ENCODE peak calls at places on chromosomes 13 and 19, in five cellular contexts. J, O, F, P and D are unnamed samples.
A peak's percentile ranks its signal among the peaks of the same experiment; 100 is the strongest.

GRCh38 chr19:45186509-45187334 is 8.1 kb downstream of the BLOC1S3 start:
- DNase-seq in O (no peak), P (no peak), J (no peak), F (no peak), D (no peak)

GRCh38 chr13:112894673-112895481 is 74.1 kb upstream of the MCF2L start:
- DNase-seq in J (no peak), F (no peak), O (peak; percentile 65), P (peak; percentile 17), D (no peak)

GRCh38 chr19:1645299-1645698 is 7.1 kb downstream of the TCF3 start:
- DNase-seq in F (no peak), J (peak; percentile 9), O (no peak), P (no peak), D (no peak)

GRCh38 chr13:113650731-113651148 is 7.3 kb downstream of the ATP4B start:
- DNase-seq in J (peak; percentile 4), O (no peak), F (no peak), P (peak; percentile 10), D (no peak)

GRCh38 chr13:112931028-112931934 is 37.7 kb upstream of the MCF2L start:
- DNase-seq in P (no peak), O (peak; percentile 74), F (no peak), J (peak; percentile 72), D (peak; percentile 67)

GRCh38 chr19:7386308-7386707 is 37.6 kb downstream of the ARHGEF18 start:
- DNase-seq in O (peak; percentile 52), F (peak; percentile 49), P (no peak), J (no peak), D (no peak)

GRCh38 chr19:44848036-44848804 is 2.1 kb downstream of the NECTIN2 start:
- DNase-seq in O (peak; percentile 87), F (no peak), P (no peak), J (peak; percentile 31), D (peak; percentile 49)

GRCh38 chr19:58261968-58262921 is 16.5 kb upstream of the ZNF8 start:
- DNase-seq in P (no peak), O (peak; percentile 43), J (no peak), F (peak; percentile 18), D (peak; percentile 4)

GRCh38 chr19:46040952-46041500 is at the start of gene IGFL4:
- DNase-seq in P (no peak), J (no peak), F (no peak), O (no peak), D (peak; percentile 51)

GRCh38 chr19:10007811-10008211 is 2.5 kb downstream of the COL5A3 start:
- DNase-seq in O (no peak), J (no peak), F (no peak), P (peak; percentile 63), D (peak; percentile 54)

GRCh38 chr13:74883834-74884233 is 598.1 kb downstream of the TBC1D4 start:
- DNase-seq in F (no peak), J (no peak), O (peak; percentile 11), P (no peak), D (peak; percentile 34)

GRCh38 chr13:33245505-33245904 is 40.0 kb downstream of the STARD13 start:
- DNase-seq in P (no peak), F (no peak), J (no peak), O (no peak), D (no peak)

GRCh38 chr13:21541980-21542379 is 62.0 kb downstream of the MICU2 start:
- DNase-seq in J (no peak), F (peak; percentile 29), P (no peak), O (no peak), D (no peak)

GRCh38 chr13:25819856-25820530 is 231.8 kb downstream of the SHISA2 start:
- DNase-seq in F (no peak), P (no peak), J (no peak), O (peak; percentile 8), D (no peak)

GRCh38 chr13:111789420-111789819 is 277.5 kb upstream of the SOX1 start:
- DNase-seq in P (no peak), O (no peak), J (no peak), F (no peak), D (no peak)

GRCh38 chr19:3608079-3608641 is 1.5 kb upstream of the TBXA2R start:
- DNase-seq in J (no peak), O (no peak), P (no peak), F (no peak), D (no peak)

GRCh38 chr13:33676700-33677048 is 141.3 kb upstream of the RFC3 start:
- DNase-seq in J (peak; percentile 65), F (peak; percentile 20), O (peak; percentile 4), P (peak; percentile 31), D (peak; percentile 41)

GRCh38 chr13:51057931-51058330 is 53.1 kb downstream of the C13orf42 start:
- DNase-seq in P (no peak), J (no peak), F (no peak), O (no peak), D (peak; percentile 30)

GRCh38 chr13:93529961-93530360 is 303.4 kb downstream of the GPC6 start:
- DNase-seq in P (no peak), J (no peak), O (no peak), F (no peak), D (no peak)

GRCh38 chr19:38073806-38074685 is 150.0 kb downstream of the DPF1 start:
- DNase-seq in J (no peak), F (no peak), O (peak; percentile 81), P (no peak), D (no peak)

GRCh38 chr13:21501709-21502108 is 42.6 kb upstream of the ZDHHC20 start:
- DNase-seq in F (no peak), P (no peak), J (no peak), O (peak; percentile 70), D (no peak)

GRCh38 chr19:24166055-24166454 is 79.1 kb downstream of the ZNF254 start:
- DNase-seq in F (no peak), J (no peak), P (no peak), O (no peak), D (no peak)

GRCh38 chr13:44967656-44968451 is 21.4 kb downstream of the NUFIP1 start:
- DNase-seq in P (no peak), O (no peak), J (no peak), F (no peak), D (peak; percentile 50)

GRCh38 chr19:18541258-18541991 is 1.9 kb downstream of the FKBP8 start:
- DNase-seq in O (no peak), P (no peak), J (no peak), F (no peak), D (no peak)

GRCh38 chr19:15184776-15185175 is 16.0 kb downstream of the NOTCH3 start:
- DNase-seq in F (no peak), O (no peak), J (no peak), P (no peak), D (no peak)

GRCh38 chr13:47250141-47250540 is 353.3 kb upstream of the HTR2A start:
- DNase-seq in P (no peak), O (no peak), F (no peak), J (no peak), D (peak; percentile 97)
- H3K4me3 ChIP-seq in P (no peak overlapping the region), O (no peak overlapping the region), F (no peak overlapping the region), J (no peak overlapping the region), D (no peak overlapping the region)

DNA sequence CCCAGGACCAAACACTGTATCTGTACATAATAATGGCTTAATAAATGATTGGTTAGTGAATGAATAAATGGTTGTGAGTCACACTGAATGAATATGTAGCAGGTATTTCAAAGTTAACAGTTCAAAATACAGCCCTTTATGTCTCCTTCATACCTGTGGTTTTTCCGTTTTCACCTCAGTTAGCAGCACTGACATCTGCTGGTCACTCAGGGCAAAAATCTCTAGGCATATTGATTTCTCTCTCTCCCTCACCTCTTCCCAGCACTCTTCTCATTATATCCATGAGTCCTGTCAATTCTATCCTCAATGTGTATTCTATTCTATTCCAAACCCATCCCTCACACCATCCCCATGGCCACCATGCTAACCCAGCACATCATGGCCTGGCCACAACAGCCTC is 76.2 kb downstream of the PEG3 start:
- DNase-seq in O (no peak), F (no peak), J (no peak), P (no peak), D (no peak)
- TF ChIP-seq CTCF in O (no peak), F (no peak), J (no peak), P (no peak), D (no peak)

DNA sequence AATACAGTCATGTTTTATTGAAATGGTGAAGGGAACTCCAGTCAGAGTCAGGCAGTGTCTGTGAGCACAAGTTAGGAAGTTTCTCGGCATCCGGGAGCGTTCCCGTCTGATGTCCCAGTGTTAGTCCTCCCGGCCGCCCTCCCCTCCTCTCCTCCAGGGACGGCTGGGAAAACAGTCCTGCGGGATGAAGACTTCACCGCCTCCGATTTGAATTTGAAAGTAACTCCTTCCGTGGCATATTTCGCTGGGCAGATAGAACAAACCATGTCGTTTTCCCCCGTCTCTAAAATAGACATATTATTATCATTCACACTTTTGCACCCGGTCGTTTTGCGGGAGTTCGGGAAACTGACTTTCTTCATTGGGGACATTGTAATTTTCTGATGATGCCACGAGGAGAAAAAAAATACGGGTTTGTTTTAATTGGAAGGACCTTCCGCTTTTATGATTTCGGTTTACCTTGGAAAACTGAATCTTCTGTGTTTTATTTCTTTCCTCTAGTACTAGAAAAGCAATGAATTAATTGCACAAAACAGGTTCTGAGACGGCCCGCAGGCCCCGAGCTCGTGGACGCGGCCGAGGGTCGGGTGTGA is 76.6 kb downstream of the ZIC5 start:
- DNase-seq in J (no peak), P (no peak), O (peak; percentile 74), F (no peak), D (no peak)
- H3K4me3 ChIP-seq in J (peak overlapping the region; percentile 19), P (peak overlapping the region; percentile 55), O (peak overlapping the region; percentile 74), F (peak overlapping the region; percentile 46), D (peak overlapping the region; percentile 18)

GRCh38 chr13:102870677-102871415 is 25.0 kb downstream of the ERCC5 start:
- DNase-seq in F (peak; percentile 68), O (peak; percentile 83), J (peak; percentile 75), P (peak; percentile 37), D (peak; percentile 64)
- TF ChIP-seq CTCF in F (peak; percentile 71), O (peak; percentile 88), J (peak; percentile 87), P (peak; percentile 83), D (peak; percentile 73)